ENCODE peak calls at places on chromosomes 7 and 10, in seven cellular contexts. One of them, this sample, is unnamed.

GRCh38 chr7:13240349-13240748 is 552.9 kb downstream of the ARL4A start:
- DNase-seq in spleen: no peak
- DNase-seq in endothelial cell: no peak
- DNase-seq in GM13976: no peak
- DNase-seq in RWPE2: no peak
- DNase-seq in AG04449: no peak
- DNase-seq in GM20000: no peak
- DNase-seq in this sample: peak; percentile 81

GRCh38 chr7:32524631-32525030 is 29.3 kb downstream of the AVL9 start:
- DNase-seq in GM13976: no peak
- DNase-seq in GM20000: no peak
- DNase-seq in endothelial cell: no peak
- DNase-seq in RWPE2: no peak
- DNase-seq in AG04449: no peak
- DNase-seq in spleen: no peak
- DNase-seq in this sample: no peak

GRCh38 chr10:65501259-65501658 is 1424.6 kb upstream of the LRRTM3 start:
- DNase-seq in RWPE2: no peak
- DNase-seq in GM20000: peak; percentile 12
- DNase-seq in endothelial cell: no peak
- DNase-seq in GM13976: peak; percentile 28
- DNase-seq in spleen: no peak
- DNase-seq in AG04449: no peak
- DNase-seq in this sample: no peak

GRCh38 chr10:106111241-106111640 is 1053.3 kb downstream of the SORCS1 start:
- DNase-seq in spleen: no peak
- DNase-seq in AG04449: no peak
- DNase-seq in endothelial cell: no peak
- DNase-seq in GM13976: no peak
- DNase-seq in RWPE2: no peak
- DNase-seq in GM20000: no peak
- DNase-seq in this sample: peak; percentile 6

GRCh38 chr7:75951506-75951905 is 36.6 kb downstream of the POR start:
- DNase-seq in endothelial cell: no peak
- DNase-seq in GM13976: no peak
- DNase-seq in RWPE2: no peak
- DNase-seq in GM20000: no peak
- DNase-seq in AG04449: peak; percentile 33
- DNase-seq in spleen: peak; percentile 83
- DNase-seq in this sample: no peak

GRCh38 chr7:151406886-151407583 is 2.8 kb downstream of the WDR86 start:
- DNase-seq in GM13976: no peak
- DNase-seq in spleen: peak; percentile 63
- DNase-seq in RWPE2: no peak
- DNase-seq in GM20000: no peak
- DNase-seq in AG04449: no peak
- DNase-seq in endothelial cell: no peak
- DNase-seq in this sample: no peak

GRCh38 chr7:80039255-80039884 is 95.3 kb upstream of the GNAI1 start:
- DNase-seq in GM20000: no peak
- DNase-seq in AG04449: no peak
- DNase-seq in GM13976: no peak
- DNase-seq in spleen: no peak
- DNase-seq in RWPE2: no peak
- DNase-seq in endothelial cell: no peak
- DNase-seq in this sample: no peak

GRCh38 chr10:58107506-58107905 is 160.2 kb downstream of the IPMK start:
- DNase-seq in GM13976: no peak
- DNase-seq in spleen: no peak
- DNase-seq in endothelial cell: no peak
- DNase-seq in RWPE2: no peak
- DNase-seq in AG04449: peak; percentile 42
- DNase-seq in GM20000: no peak
- DNase-seq in this sample: no peak

GRCh38 chr7:78038465-78039080 is 240.0 kb downstream of the PHTF2 start:
- DNase-seq in RWPE2: no peak
- DNase-seq in GM20000: no peak
- DNase-seq in AG04449: no peak
- DNase-seq in endothelial cell: no peak
- DNase-seq in GM13976: no peak
- DNase-seq in spleen: no peak
- DNase-seq in this sample: no peak

GRCh38 chr10:81251457-81252115 is 623.4 kb upstream of the NRG3 start:
- DNase-seq in GM13976: no peak
- DNase-seq in spleen: no peak
- DNase-seq in AG04449: no peak
- DNase-seq in RWPE2: no peak
- DNase-seq in endothelial cell: no peak
- DNase-seq in GM20000: no peak
- DNase-seq in this sample: no peak

GRCh38 chr10:113153493-113154127 is 203.6 kb downstream of the TCF7L2 start:
- DNase-seq in spleen: no peak
- DNase-seq in GM13976: no peak
- DNase-seq in AG04449: no peak
- DNase-seq in GM20000: no peak
- DNase-seq in endothelial cell: no peak
- DNase-seq in RWPE2: no peak
- DNase-seq in this sample: no peak

GRCh38 chr10:114751856-114752255 is 69.7 kb upstream of the FHIP2A start:
- DNase-seq in AG04449: no peak
- DNase-seq in GM13976: no peak
- DNase-seq in spleen: no peak
- DNase-seq in GM20000: no peak
- DNase-seq in RWPE2: no peak
- DNase-seq in endothelial cell: no peak
- DNase-seq in this sample: no peak

GRCh38 chr7:47498229-47499056 is 83.5 kb downstream of the TNS3 start:
- DNase-seq in GM20000: no peak
- DNase-seq in endothelial cell: no peak
- DNase-seq in GM13976: no peak
- DNase-seq in AG04449: no peak
- DNase-seq in spleen: peak; percentile 80
- DNase-seq in RWPE2: no peak
- DNase-seq in this sample: peak; percentile 69
- TF ChIP-seq CTCF in GM20000: no peak
- TF ChIP-seq CTCF in endothelial cell: no peak
- TF ChIP-seq CTCF in GM13976: no peak
- TF ChIP-seq CTCF in AG04449: no peak
- TF ChIP-seq CTCF in spleen: no peak
- TF ChIP-seq CTCF in RWPE2: no peak
- TF ChIP-seq CTCF in this sample: no peak

GRCh38 chr10:71696635-71697326 is 22.8 kb downstream of the C10orf105 start:
- DNase-seq in spleen: peak; percentile 90
- DNase-seq in GM20000: peak; percentile 63
- DNase-seq in GM13976: peak; percentile 75
- DNase-seq in endothelial cell: peak; percentile 76
- DNase-seq in AG04449: no peak
- DNase-seq in RWPE2: no peak
- DNase-seq in this sample: no peak
- TF ChIP-seq CTCF in spleen: peak; percentile 59
- TF ChIP-seq CTCF in GM20000: peak; percentile 94
- TF ChIP-seq CTCF in GM13976: peak; percentile 82
- TF ChIP-seq CTCF in endothelial cell: peak; percentile 78
- TF ChIP-seq CTCF in AG04449: peak; percentile 81
- TF ChIP-seq CTCF in RWPE2: peak; percentile 86
- TF ChIP-seq CTCF in this sample: peak; percentile 99

GRCh38 chr7:104296900-104297299 is 31.5 kb upstream of the LHFPL3 start:
- DNase-seq in endothelial cell: no peak
- DNase-seq in spleen: no peak
- DNase-seq in GM13976: no peak
- DNase-seq in RWPE2: no peak
- DNase-seq in GM20000: no peak
- DNase-seq in AG04449: no peak
- DNase-seq in this sample: no peak

GRCh38 chr7:104299777-104300176 is 28.6 kb upstream of the LHFPL3 start:
- DNase-seq in GM20000: no peak
- DNase-seq in RWPE2: no peak
- DNase-seq in spleen: no peak
- DNase-seq in GM13976: no peak
- DNase-seq in endothelial cell: no peak
- DNase-seq in AG04449: no peak
- DNase-seq in this sample: no peak

GRCh38 chr7:104296266-104296665 is 32.1 kb upstream of the LHFPL3 start:
- DNase-seq in GM13976: no peak
- DNase-seq in spleen: no peak
- DNase-seq in RWPE2: no peak
- DNase-seq in AG04449: no peak
- DNase-seq in GM20000: no peak
- DNase-seq in endothelial cell: no peak
- DNase-seq in this sample: no peak

GRCh38 chr7:104299323-104299722 is 29.1 kb upstream of the LHFPL3 start:
- DNase-seq in spleen: no peak
- DNase-seq in RWPE2: no peak
- DNase-seq in endothelial cell: no peak
- DNase-seq in GM20000: no peak
- DNase-seq in GM13976: no peak
- DNase-seq in AG04449: no peak
- DNase-seq in this sample: peak; percentile 2
- TF ChIP-seq CTCF in spleen: no peak
- TF ChIP-seq CTCF in RWPE2: no peak
- TF ChIP-seq CTCF in endothelial cell: no peak
- TF ChIP-seq CTCF in GM20000: no peak
- TF ChIP-seq CTCF in GM13976: no peak
- TF ChIP-seq CTCF in AG04449: no peak
- TF ChIP-seq CTCF in this sample: no peak

GRCh38 chr7:134770676-134771075 is 8.8 kb upstream of the CALD1 start:
- DNase-seq in endothelial cell: no peak
- DNase-seq in RWPE2: no peak
- DNase-seq in AG04449: no peak
- DNase-seq in GM20000: no peak
- DNase-seq in GM13976: no peak
- DNase-seq in spleen: no peak
- DNase-seq in this sample: no peak
- TF ChIP-seq CTCF in endothelial cell: no peak
- TF ChIP-seq CTCF in RWPE2: no peak
- TF ChIP-seq CTCF in AG04449: no peak
- TF ChIP-seq CTCF in GM20000: no peak
- TF ChIP-seq CTCF in GM13976: no peak
- TF ChIP-seq CTCF in spleen: no peak
- TF ChIP-seq CTCF in this sample: no peak

DNA sequence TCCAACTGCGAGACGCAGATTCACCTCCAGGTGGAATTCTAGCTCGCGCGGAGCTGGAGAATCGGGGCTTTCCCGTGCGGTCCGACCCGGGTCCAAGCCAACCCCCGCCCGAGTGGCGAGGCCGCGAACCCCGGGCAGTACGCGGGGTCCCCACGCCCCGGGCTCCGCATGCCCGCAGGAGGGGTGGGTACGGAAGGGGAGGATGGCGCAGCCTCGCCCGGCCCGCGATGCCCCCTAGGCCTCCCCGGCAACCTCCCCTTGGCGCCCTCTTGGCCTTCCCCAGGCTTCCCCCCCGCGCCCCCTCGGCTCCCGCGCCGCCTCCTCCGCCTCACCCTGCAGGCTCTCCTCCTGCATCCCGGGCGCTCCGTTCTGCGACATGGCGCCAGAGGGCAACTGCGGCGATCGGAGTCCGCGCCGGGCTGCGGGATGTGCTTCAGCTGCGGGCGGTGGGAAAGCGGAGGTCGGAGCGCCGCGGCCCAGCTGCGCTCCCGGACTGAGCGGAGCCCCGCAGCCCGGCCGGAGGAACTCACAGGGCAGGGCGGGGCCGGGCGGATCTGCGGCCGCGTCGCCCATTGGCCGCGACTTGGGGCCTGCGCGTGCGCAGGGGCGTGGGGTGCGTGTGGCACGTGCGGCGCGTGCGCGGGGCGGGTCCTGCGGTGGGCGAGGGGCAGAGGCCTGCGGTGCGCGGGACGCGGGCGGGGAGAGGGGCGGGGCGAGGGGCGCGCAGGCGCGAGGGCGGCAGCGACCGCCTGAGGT is at the start of gene BNIP3:
- DNase-seq in GM13976: peak; percentile 98
- DNase-seq in endothelial cell: peak; percentile 98
- DNase-seq in RWPE2: peak; percentile 90
- DNase-seq in AG04449: peak; percentile 37
- DNase-seq in GM20000: peak; percentile 100
- DNase-seq in spleen: peak; percentile 97
- DNase-seq in this sample: peak; percentile 45
- TF ChIP-seq CTCF in GM13976: no peak
- TF ChIP-seq CTCF in endothelial cell: peak; percentile 20
- TF ChIP-seq CTCF in RWPE2: no peak
- TF ChIP-seq CTCF in AG04449: peak; percentile 4
- TF ChIP-seq CTCF in GM20000: no peak
- TF ChIP-seq CTCF in spleen: no peak
- TF ChIP-seq CTCF in this sample: no peak

GRCh38 chr10:7085913-7086589 is 324.8 kb downstream of the SFMBT2 start:
- DNase-seq in GM20000: no peak
- DNase-seq in RWPE2: no peak
- DNase-seq in GM13976: no peak
- DNase-seq in endothelial cell: peak; percentile 10
- DNase-seq in spleen: no peak
- DNase-seq in AG04449: peak; percentile 24
- DNase-seq in this sample: no peak
- TF ChIP-seq CTCF in GM20000: no peak
- TF ChIP-seq CTCF in RWPE2: no peak
- TF ChIP-seq CTCF in GM13976: no peak
- TF ChIP-seq CTCF in endothelial cell: no peak
- TF ChIP-seq CTCF in spleen: no peak
- TF ChIP-seq CTCF in AG04449: no peak
- TF ChIP-seq CTCF in this sample: peak; percentile 33

GRCh38 chr7:47580175-47580701 is 1.7 kb downstream of the TNS3 start:
- DNase-seq in AG04449: no peak
- DNase-seq in RWPE2: no peak
- DNase-seq in GM20000: no peak
- DNase-seq in endothelial cell: no peak
- DNase-seq in spleen: no peak
- DNase-seq in GM13976: no peak
- DNase-seq in this sample: no peak
- TF ChIP-seq CTCF in AG04449: no peak
- TF ChIP-seq CTCF in RWPE2: no peak
- TF ChIP-seq CTCF in GM20000: no peak
- TF ChIP-seq CTCF in endothelial cell: no peak
- TF ChIP-seq CTCF in spleen: no peak
- TF ChIP-seq CTCF in GM13976: no peak
- TF ChIP-seq CTCF in this sample: no peak